ENCODE peak calls at places on chromosomes 3 and 15, in six cellular contexts. Z is GM12878, B is H1, S is SK-N-SH, U is K562, Y is HepG2. F is an unnamed sample.

GRCh38 chr15:96125681-96126080 is 204.8 kb upstream of the NR2F2 start:
- DNase-seq in Z (no peak), B (no peak), S (no peak), U (peak; percentile 34), Y (no peak), F (no peak)

GRCh38 chr3:13861461-13861860 is 18.4 kb downstream of the WNT7A start:
- DNase-seq in Z (no peak), B (no peak), S (no peak), U (no peak), Y (no peak), F (no peak)

GRCh38 chr3:139906441-139906840 is 28.5 kb upstream of the CLSTN2 start:
- DNase-seq in Z (no peak), B (no peak), S (no peak), U (no peak), Y (peak; percentile 35), F (no peak)

GRCh38 chr3:197711973-197712707 is 24.6 kb downstream of the RUBCN start:
- DNase-seq in Z (peak; percentile 97), B (peak; percentile 50), S (peak; percentile 72), U (peak; percentile 41), Y (peak; percentile 28), F (peak; percentile 38)

GRCh38 chr3:52250122-52250521 is 4.6 kb downstream of the PPM1M start:
- DNase-seq in Z (no peak), B (no peak), S (no peak), U (no peak), Y (no peak), F (no peak)

GRCh38 chr3:151085889-151086483 is 522 bp downstream of the MED12L start:
- DNase-seq in Z (no peak), B (no peak), S (peak; percentile 82), U (no peak), Y (no peak), F (no peak)

GRCh38 chr3:177905173-177905894 is 630.9 kb upstream of the KCNMB2 start:
- DNase-seq in Z (no peak), B (no peak), S (no peak), U (no peak), Y (no peak), F (no peak)

GRCh38 chr3:190281308-190282051 is 40.8 kb downstream of the CLDN1 start:
- DNase-seq in Z (no peak), B (no peak), S (no peak), U (no peak), Y (peak; percentile 76), F (peak; percentile 37)

GRCh38 chr15:42165081-42165480 is 8.6 kb upstream of the PLA2G4F start:
- DNase-seq in Z (no peak), B (no peak), S (no peak), U (no peak), Y (no peak), F (peak; percentile 28)

GRCh38 chr15:33200444-33200843 is 5.9 kb upstream of the FMN1 start:
- DNase-seq in Z (no peak), B (no peak), S (no peak), U (no peak), Y (peak; percentile 65), F (no peak)

GRCh38 chr15:68228143-68228970 is 1.2 kb downstream of the CLN6 start:
- DNase-seq in Z (no peak), B (no peak), S (peak; percentile 43), U (peak; percentile 29), Y (no peak), F (no peak)

GRCh38 chr3:98977520-98977919 is 76.0 kb upstream of the DCBLD2 start:
- DNase-seq in Z (peak; percentile 43), B (no peak), S (no peak), U (no peak), Y (peak; percentile 75), F (no peak)

GRCh38 chr3:151169262-151169661 is 33.8 kb downstream of the GPR171 start:
- DNase-seq in Z (no peak), B (no peak), S (no peak), U (no peak), Y (no peak), F (peak; percentile 95)

GRCh38 chr3:52429779-52430415 is 15.0 kb downstream of the SEMA3G start:
- DNase-seq in Z (no peak), B (no peak), S (peak; percentile 23), U (no peak), Y (peak; percentile 95), F (no peak)

GRCh38 chr3:39531681-39532080 is 64.2 kb downstream of the MOBP start:
- DNase-seq in Z (no peak), B (no peak), S (no peak), U (no peak), Y (peak; percentile 35), F (no peak)

GRCh38 chr3:169772530-169772950 is 656 bp upstream of the MYNN start:
- DNase-seq in Z (peak; percentile 59), B (no peak), S (peak; percentile 78), U (peak; percentile 27), Y (peak; percentile 78), F (peak; percentile 71)

GRCh38 chr3:85360742-85361387 is 402.1 kb downstream of the CADM2 start:
- DNase-seq in Z (peak; percentile 3), B (peak; percentile 63), S (peak; percentile 44), U (no peak), Y (peak; percentile 58), F (no peak)

GRCh38 chr3:184337315-184337714 is at the start of gene FAM131A:
- DNase-seq in Z (no peak), B (no peak), S (no peak), U (no peak), Y (no peak), F (no peak)

GRCh38 chr15:38691951-38692788 is 127.6 kb upstream of the RASGRP1 start:
- DNase-seq in Z (no peak), B (no peak), S (no peak), U (no peak), Y (no peak), F (no peak)

GRCh38 chr3:127640031-127640355 is 11.0 kb downstream of the PODXL2 start:
- DNase-seq in Z (no peak), B (no peak), S (no peak), U (no peak), Y (no peak), F (no peak)

GRCh38 chr3:46455231-46456115 is 9.2 kb downstream of the LTF start:
- DNase-seq in Z (no peak), B (no peak), S (no peak), U (no peak), Y (no peak), F (no peak)

GRCh38 chr15:70775160-70775559 is 11.8 kb upstream of the UACA start:
- DNase-seq in Z (no peak), B (no peak), S (no peak), U (no peak), Y (no peak), F (no peak)

GRCh38 chr15:24857777-24858176 is 97.0 kb upstream of the SNRPN start:
- DNase-seq in Z (no peak), B (peak; percentile 49), S (no peak), U (no peak), Y (no peak), F (no peak)

GRCh38 chr15:78203346-78204225 is 30.8 kb downstream of the ACSBG1 start:
- DNase-seq in Z (no peak), B (peak; percentile 39), S (no peak), U (no peak), Y (no peak), F (no peak)

GRCh38 chr15:91488452-91488851 is 365.1 kb upstream of the SLCO3A1 start:
- DNase-seq in Z (no peak), B (no peak), S (no peak), U (no peak), Y (no peak), F (no peak)

GRCh38 chr3:128448491-128448890 is 18.2 kb downstream of the DNAJB8 start:
- DNase-seq in Z (no peak), B (no peak), S (no peak), U (no peak), Y (no peak), F (no peak)

GRCh38 chr3:12911881-12912415 is 70.6 kb upstream of the RPL32 start:
- DNase-seq in Z (no peak), B (no peak), S (no peak), U (no peak), Y (no peak), F (no peak)

GRCh38 chr3:139357899-139358298 is 14.1 kb downstream of the MRPS22 start:
- DNase-seq in Z (peak; percentile 19), B (no peak), S (no peak), U (no peak), Y (no peak), F (no peak)

GRCh38 chr3:19725000-19725399 is 209.0 kb downstream of the EFHB start:
- DNase-seq in Z (no peak), B (no peak), S (no peak), U (no peak), Y (no peak), F (no peak)

GRCh38 chr3:196569003-196569516 is 600 bp downstream of the FBXO45 start:
- DNase-seq in Z (no peak), B (peak; percentile 65), S (no peak), U (no peak), Y (peak; percentile 14), F (no peak)
- TF ChIP-seq GABPA in Z (no peak), B (no peak), S (no peak), U (no peak), Y (no peak), F (no peak)

DNA sequence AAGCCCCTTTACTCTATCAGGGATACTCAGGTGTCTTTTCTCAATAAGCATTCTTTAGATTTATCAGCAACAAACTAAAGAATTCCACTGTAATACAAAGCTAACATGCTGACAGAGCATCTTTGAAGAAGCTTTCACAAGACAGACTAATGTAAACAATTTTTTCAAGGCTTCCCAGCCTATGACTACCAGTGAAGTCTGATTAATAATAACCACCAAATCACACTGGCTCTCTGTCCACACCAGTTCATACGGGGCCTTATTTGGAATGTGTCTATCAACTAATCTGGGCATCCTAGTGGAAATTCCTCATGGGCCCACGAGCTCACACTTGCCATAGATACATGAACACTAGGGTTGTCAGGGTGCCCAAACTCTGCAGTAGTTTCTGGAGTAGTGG is 84.5 kb downstream of the EFL1 start:
- DNase-seq in Z (no peak), B (no peak), S (no peak), U (no peak), Y (no peak), F (no peak)
- TF ChIP-seq GABPA in Z (no peak), B (no peak), S (no peak), U (no peak), Y (no peak), F (no peak)

GRCh38 chr3:186857743-186858142 is 15.2 kb downstream of the ADIPOQ start:
- DNase-seq in Z (no peak), B (no peak), S (no peak), U (no peak), Y (no peak), F (no peak)
- TF ChIP-seq GABPA in Z (no peak), B (no peak), S (no peak), U (no peak), Y (no peak), F (no peak)

DNA sequence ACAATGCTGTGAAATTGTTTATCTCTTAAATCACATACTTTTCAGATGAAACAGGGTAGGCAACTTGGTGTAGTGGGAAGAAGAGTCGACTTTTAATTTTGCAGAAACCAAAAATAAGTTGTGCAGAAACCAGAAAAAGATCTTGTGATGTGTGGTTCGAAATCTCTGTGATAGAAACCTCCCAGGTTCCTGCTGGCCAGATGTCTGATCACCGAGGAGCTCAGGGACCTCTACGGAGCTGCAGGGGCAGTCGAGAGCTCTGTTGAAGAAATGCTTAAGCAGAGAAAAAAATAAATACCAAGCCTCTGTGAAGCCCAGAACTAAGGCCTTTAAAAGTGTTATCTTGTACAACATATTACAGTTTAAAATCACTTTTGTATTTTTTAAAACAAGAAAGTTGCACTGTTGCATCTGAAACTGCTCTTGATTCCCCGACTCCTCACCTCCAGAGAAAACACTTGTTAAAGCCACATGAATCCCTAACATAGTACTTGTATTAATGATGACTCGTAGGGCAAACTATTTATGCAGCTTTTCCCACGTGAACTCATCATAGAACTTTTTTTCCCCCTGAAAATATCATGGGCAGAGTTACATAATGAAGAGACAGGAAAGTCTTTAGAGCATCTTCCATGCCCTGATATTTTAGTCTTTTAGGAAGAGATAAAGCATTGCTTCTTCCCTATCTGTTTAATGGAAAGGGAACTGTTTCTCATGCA is 51.3 kb downstream of the CCK start:
- DNase-seq in Z (no peak), B (no peak), S (no peak), U (no peak), Y (no peak), F (no peak)
- TF ChIP-seq GABPA in Z (no peak), B (no peak), S (no peak), U (no peak), Y (no peak), F (no peak)